ENCODE peak calls at places on chromosomes 16 and 17, in five cellular contexts. U is SK-N-SH; Q is OCI-LY7; K is CD4-positive, alpha-beta T cell; O is PC-3. P is an unnamed sample.

GRCh38 chr17:31522284-31522931 is 130.9 kb downstream of the RAB11FIP4 start:
- DNase-seq in K (no peak), U (no peak), Q (no peak), O (no peak), P (no peak)

GRCh38 chr17:44007346-44008204 is 3.2 kb downstream of the NAGS start:
- DNase-seq in U (peak), O (peak), Q (peak), K (no peak), P (no peak)

GRCh38 chr16:84569382-84569987 is 48.4 kb downstream of the COTL1 start:
- DNase-seq in O (no peak), K (no peak), U (no peak), Q (no peak), P (peak)

GRCh38 chr16:66264311-66265105 is 102.0 kb upstream of the CDH5 start:
- DNase-seq in U (no peak), K (no peak), Q (no peak), O (no peak), P (no peak)

GRCh38 chr16:89378947-89379771 is 111.2 kb downstream of the ANKRD11 start:
- DNase-seq in Q (peak), K (no peak), O (no peak), U (no peak), P (no peak)

GRCh38 chr17:27473748-27474609 is 17.7 kb downstream of the KSR1 start:
- DNase-seq in U (no peak), O (no peak), Q (peak), K (no peak), P (peak)

GRCh38 chr17:38658741-38659345 is 15.9 kb downstream of the EPOP start:
- DNase-seq in K (no peak), U (no peak), O (no peak), Q (no peak), P (no peak)

GRCh38 chr17:49012893-49013255 is 15.7 kb downstream of the IGF2BP1 start:
- DNase-seq in K (no peak), Q (no peak), O (no peak), U (no peak), P (no peak)

GRCh38 chr16:87190288-87191240 is 126.6 kb downstream of the C16orf95 start:
- DNase-seq in U (no peak), K (no peak), Q (no peak), O (no peak), P (no peak)

GRCh38 chr17:5557485-5557884 is 26.8 kb downstream of the NLRP1 start:
- DNase-seq in Q (no peak), O (peak), K (no peak), U (no peak), P (no peak)

GRCh38 chr16:17070882-17071592 is 399.7 kb downstream of the XYLT1 start:
- DNase-seq in U (no peak), O (no peak), K (peak), Q (peak), P (no peak)

GRCh38 chr17:31598921-31599571 is 207.6 kb downstream of the RAB11FIP4 start:
- DNase-seq in Q (no peak), U (no peak), K (no peak), O (peak), P (no peak)

GRCh38 chr16:58197314-58198012 is 443 bp downstream of the CSNK2A2 start:
- DNase-seq in K (no peak), U (peak), Q (peak), O (no peak), P (peak)

GRCh38 chr16:1379054-1379862 is 27.5 kb downstream of the GNPTG start:
- DNase-seq in K (peak), O (peak), U (peak), Q (peak), P (peak)

GRCh38 chr16:54506691-54507090 is 220.1 kb upstream of the IRX3 start:
- DNase-seq in U (peak), Q (no peak), O (no peak), K (no peak), P (no peak)

GRCh38 chr16:82924075-82924854 is 297.5 kb downstream of the CDH13 start:
- DNase-seq in O (no peak), U (no peak), Q (no peak), K (no peak), P (no peak)

GRCh38 chr17:12744298-12744697 is 45.0 kb upstream of the ARHGAP44 start:
- DNase-seq in K (no peak), O (no peak), U (no peak), Q (no peak), P (peak)

GRCh38 chr16:57093845-57094564 is 1.6 kb downstream of the CPNE2 start:
- DNase-seq in K (no peak), Q (no peak), O (peak), U (no peak), P (no peak)

GRCh38 chr16:824194-824593 is 23.7 kb upstream of the GNG13 start:
- DNase-seq in U (no peak), K (no peak), O (no peak), Q (no peak), P (no peak)

GRCh38 chr16:68972008-68972407 is 128.7 kb downstream of the TANGO6 start:
- DNase-seq in U (no peak), Q (no peak), O (no peak), K (no peak), P (no peak)

GRCh38 chr16:88442811-88443576 is 10.1 kb upstream of the ZFPM1 start:
- DNase-seq in Q (peak), O (peak), K (peak), U (peak), P (peak)

GRCh38 chr17:7173687-7174602 is 5.2 kb downstream of the ASGR1 start:
- DNase-seq in O (no peak), Q (no peak), K (peak), U (peak), P (no peak)

GRCh38 chr17:50596191-50597037 is 35.9 kb downstream of the CACNA1G start:
- DNase-seq in O (no peak), U (no peak), K (no peak), Q (no peak), P (peak)

GRCh38 chr16:2467301-2468141 is 3.6 kb upstream of the NTN3 start:
- DNase-seq in U (peak), Q (peak), O (peak), K (no peak), P (peak)

GRCh38 chr16:65318138-65318537 is 196.3 kb upstream of the CDH11 start:
- DNase-seq in Q (no peak), O (no peak), K (no peak), U (peak), P (no peak)

GRCh38 chr17:51818777-51819176 is 339.7 kb downstream of the CA10 start:
- DNase-seq in K (no peak), Q (no peak), U (no peak), O (peak), P (no peak)

GRCh38 chr17:57875109-57876022 is 25.5 kb upstream of the MRPS23 start:
- DNase-seq in U (peak), Q (no peak), K (no peak), O (peak), P (peak)

GRCh38 chr16:69166946-69167930 is 19.7 kb upstream of the SNTB2 start:
- DNase-seq in O (peak), Q (no peak), U (no peak), K (no peak), P (no peak)

GRCh38 chr17:13016881-13017622 is 775 bp downstream of the ELAC2 start:
- DNase-seq in Q (no peak), K (no peak), O (peak), U (no peak), P (no peak)

GRCh38 chr17:74514632-74515035 is 16.6 kb downstream of the CD300LB start:
- DNase-seq in U (no peak), K (no peak), O (no peak), Q (no peak), P (no peak)

GRCh38 chr16:89174055-89174827 is 2.7 kb downstream of the CDH15 start:
- DNase-seq in O (no peak), U (no peak), K (no peak), Q (no peak), P (no peak)

GRCh38 chr16:11980167-11980844 is 3.8 kb downstream of the SNX29 start:
- DNase-seq in K (no peak), Q (no peak), O (no peak), U (no peak), P (no peak)

GRCh38 chr17:19753661-19754463 is 5.8 kb upstream of the ALDH3A1 start:
- DNase-seq in Q (no peak), U (no peak), K (no peak), O (peak), P (peak)

GRCh38 chr17:18920911-18921441 is 31.0 kb upstream of the SLC5A10 start:
- DNase-seq in U (no peak), O (peak), Q (peak), K (no peak), P (no peak)

GRCh38 chr17:80765241-80766022 is 220.8 kb downstream of the RPTOR start:
- DNase-seq in U (no peak), Q (peak), K (no peak), O (no peak), P (no peak)

GRCh38 chr17:56688151-56688550 is 94.7 kb downstream of the NOG start:
- DNase-seq in O (no peak), Q (no peak), K (no peak), U (no peak), P (no peak)

GRCh38 chr17:43468746-43469544 is 14.8 kb upstream of the DHX8 start:
- DNase-seq in O (peak), U (no peak), Q (no peak), K (no peak), P (peak)

GRCh38 chr16:84228321-84228838 is 11.4 kb downstream of the KCNG4 start:
- DNase-seq in K (no peak), Q (no peak), U (peak), O (peak), P (peak)

GRCh38 chr17:2369551-2370210 is 31.2 kb downstream of the MNT start:
- DNase-seq in U (peak), O (no peak), Q (peak), K (no peak), P (no peak)
- TF ChIP-seq CTCF in U (no peak), O (peak), Q (peak), K (no peak), P (no peak)

GRCh38 chr17:2067048-2067452 is 12.1 kb downstream of the HIC1 start:
- DNase-seq in U (no peak), O (no peak), K (no peak), Q (no peak), P (no peak)
- TF ChIP-seq CTCF in U (no peak), O (no peak), K (no peak), Q (no peak), P (no peak)

DNA sequence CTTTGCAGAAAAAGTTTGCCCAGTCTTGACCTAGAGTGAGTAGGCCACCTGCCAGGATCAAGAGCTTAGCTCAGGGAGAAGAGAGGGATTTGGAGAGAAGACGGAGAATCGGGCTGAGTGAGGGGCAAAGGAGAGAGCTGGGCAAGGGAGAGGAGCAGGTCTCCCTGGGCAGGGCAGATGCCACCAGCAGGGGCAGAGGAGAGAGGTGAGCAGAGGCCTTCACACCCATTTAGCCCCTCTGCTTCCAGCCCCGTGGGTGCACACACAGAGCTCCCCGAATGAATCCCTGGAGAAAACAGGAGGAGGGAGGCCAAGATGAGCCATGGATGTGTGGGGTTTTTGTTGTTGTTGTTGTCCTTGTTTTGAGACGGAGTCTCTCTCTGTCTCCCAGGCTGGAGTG is 29.2 kb downstream of the TBX4 start:
- DNase-seq in U (no peak), O (no peak), Q (no peak), K (no peak), P (no peak)
- TF ChIP-seq CTCF in U (no peak), O (no peak), Q (no peak), K (no peak), P (no peak)

DNA sequence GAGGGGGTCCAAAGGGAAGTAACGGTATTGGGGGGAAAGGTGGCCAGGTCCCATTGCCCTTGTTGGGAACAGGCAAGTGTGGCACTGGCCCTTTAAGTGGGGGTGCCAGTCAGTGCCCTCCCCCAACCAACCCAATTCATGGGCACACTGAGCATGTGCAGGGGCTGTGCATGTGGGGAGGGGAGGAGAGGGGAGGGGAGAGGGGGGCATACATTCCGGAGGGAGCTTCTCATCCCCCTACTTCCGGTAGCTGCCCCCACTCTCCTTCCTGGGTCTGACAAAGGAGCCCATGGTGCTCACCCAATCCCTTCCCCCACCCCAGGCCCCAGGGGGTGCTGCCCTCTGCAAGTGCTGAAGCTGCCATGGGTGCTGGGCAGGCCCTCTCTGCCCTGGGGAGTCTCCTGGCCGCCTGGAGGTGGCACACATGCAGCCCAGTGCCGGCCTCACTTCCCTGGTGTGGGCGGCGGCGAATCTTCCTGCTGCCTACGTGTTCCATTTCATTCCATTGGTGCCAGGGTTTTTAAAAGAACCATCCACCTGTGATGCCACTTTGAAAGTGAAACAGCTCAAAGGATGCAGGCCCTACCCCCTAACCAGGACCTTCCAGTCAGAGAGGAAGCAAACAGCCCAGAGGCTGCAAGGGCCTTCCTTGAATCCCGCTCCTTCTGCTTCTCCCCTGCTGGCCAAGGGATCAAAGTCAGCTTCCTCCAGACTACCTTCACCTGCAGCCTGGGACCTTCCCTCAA is 11.0 kb downstream of the HEXIM2 start:
- DNase-seq in U (peak), O (peak), K (peak), Q (peak), P (peak)
- TF ChIP-seq CTCF in U (peak), O (peak), K (peak), Q (no peak), P (peak)

DNA sequence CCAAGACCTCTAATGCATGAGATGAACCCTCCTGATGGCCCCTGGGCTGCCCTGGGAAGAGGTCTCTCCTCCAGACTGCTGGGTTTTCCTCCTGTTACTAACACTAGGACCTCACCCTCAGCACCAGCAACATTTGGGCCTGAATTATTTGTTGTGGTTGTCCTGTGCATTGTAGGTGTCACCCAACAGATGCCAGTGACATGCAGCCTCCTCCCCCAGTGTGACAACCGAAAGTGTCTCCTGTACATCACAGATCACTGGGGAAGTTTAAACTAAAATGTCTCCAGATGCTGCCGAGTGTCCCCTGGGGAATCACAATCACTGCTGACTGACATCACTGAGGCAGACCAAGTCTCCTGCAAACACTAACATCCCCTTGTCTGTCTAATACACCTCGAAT is 74.8 kb downstream of the SLC5A11 start:
- DNase-seq in Q (no peak), O (no peak), K (no peak), U (no peak), P (no peak)
- TF ChIP-seq CTCF in Q (no peak), O (no peak), K (no peak), U (no peak), P (no peak)

DNA sequence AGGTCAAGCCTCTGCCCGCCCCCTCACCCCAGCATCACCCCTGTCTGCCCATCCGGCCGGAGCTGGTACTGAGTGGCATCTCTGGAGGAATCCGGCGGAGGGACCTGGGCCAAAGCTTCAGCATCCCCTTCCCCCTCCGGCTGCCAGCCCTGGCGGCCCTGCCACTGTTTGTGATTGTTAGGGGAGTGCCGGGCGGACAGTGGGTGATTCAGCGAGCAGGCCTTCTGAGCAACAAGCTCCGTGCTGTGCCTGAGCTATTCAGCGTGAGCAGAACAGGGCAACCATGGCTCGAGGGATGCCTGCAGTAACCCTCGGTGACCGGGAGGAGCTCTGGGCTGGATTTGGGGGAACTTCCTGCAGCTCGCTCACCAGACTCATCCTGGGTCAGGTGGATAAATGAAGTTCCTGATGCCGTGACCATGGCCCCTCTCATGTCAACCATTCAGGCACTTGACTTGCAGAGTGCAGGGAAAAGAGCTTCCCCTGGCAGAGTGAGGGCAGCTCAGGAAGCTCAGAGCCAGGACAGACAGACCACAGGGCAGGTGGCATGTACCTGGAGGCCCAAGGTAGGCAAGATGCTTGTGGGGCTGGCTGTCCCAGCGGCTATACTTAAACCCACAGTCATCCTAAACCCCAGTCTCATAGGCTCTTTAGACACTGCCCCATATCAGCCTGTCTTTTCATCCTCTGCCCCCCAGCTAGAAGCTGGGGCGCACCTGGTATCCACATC is 24.3 kb upstream of the MLKL start:
- DNase-seq in U (no peak), Q (no peak), K (no peak), O (no peak), P (no peak)
- TF ChIP-seq CTCF in U (no peak), Q (no peak), K (no peak), O (no peak), P (no peak)

DNA sequence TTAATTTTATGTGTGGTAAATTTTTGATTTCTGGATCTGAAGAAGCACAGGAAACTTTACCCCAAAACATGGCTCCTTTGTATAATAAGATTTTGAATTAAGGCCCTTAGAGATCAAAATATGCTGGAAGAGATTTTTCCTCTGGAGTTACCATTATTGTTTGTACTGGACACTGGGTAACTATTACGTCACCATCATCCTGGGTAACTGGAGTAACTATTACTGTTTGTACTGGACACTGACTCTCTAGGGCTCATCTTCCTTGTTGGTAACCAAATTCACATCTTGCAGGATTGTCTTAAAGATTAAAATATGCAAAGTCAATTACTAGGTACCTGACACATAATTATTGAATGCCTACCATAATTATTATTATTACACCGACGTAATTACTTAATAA is 593.8 kb upstream of the GOT2 start:
- DNase-seq in U (no peak), Q (no peak), K (no peak), O (no peak), P (no peak)
- TF ChIP-seq CTCF in U (no peak), Q (no peak), K (no peak), O (no peak), P (no peak)

GRCh38 chr17:16025202-16025601 is 25.6 kb downstream of the TTC19 start:
- DNase-seq in K (no peak), Q (no peak), O (no peak), U (no peak), P (no peak)
- TF ChIP-seq CTCF in K (no peak), Q (no peak), O (no peak), U (no peak), P (no peak)